ENCODE peak calls at places on chromosomes 7 and 10, in five cellular contexts. One of them, this sample, is unnamed.

GRCh38 chr7:42611961-42612360 is 299.9 kb downstream of the C7orf25 start:
- DNase-seq in H1: no peak
- DNase-seq in neuronal stem cell: no peak
- DNase-seq in trophoblast cell: no peak
- DNase-seq in H9: no peak
- DNase-seq in this sample: peak; percentile 15

GRCh38 chr10:24950439-24950838 is 2.0 kb downstream of the PRTFDC1 start:
- DNase-seq in trophoblast cell: no peak
- DNase-seq in neuronal stem cell: no peak
- DNase-seq in H9: no peak
- DNase-seq in H1: no peak
- DNase-seq in this sample: no peak

GRCh38 chr10:90799172-90799571 is 58.7 kb downstream of the HTR7 start:
- DNase-seq in trophoblast cell: no peak
- DNase-seq in H1: no peak
- DNase-seq in H9: no peak
- DNase-seq in neuronal stem cell: no peak
- DNase-seq in this sample: no peak

GRCh38 chr10:17077251-17077904 is 52.2 kb downstream of the CUBN start:
- DNase-seq in H9: no peak
- DNase-seq in H1: no peak
- DNase-seq in trophoblast cell: no peak
- DNase-seq in neuronal stem cell: no peak
- DNase-seq in this sample: no peak

GRCh38 chr7:90210925-90211324 is 615 bp upstream of the STEAP2 start:
- DNase-seq in trophoblast cell: no peak
- DNase-seq in H1: peak; percentile 52
- DNase-seq in H9: no peak
- DNase-seq in neuronal stem cell: no peak
- DNase-seq in this sample: no peak

GRCh38 chr10:69413221-69413865 is 3.4 kb downstream of the TACR2 start:
- DNase-seq in neuronal stem cell: peak; percentile 59
- DNase-seq in H9: peak; percentile 89
- DNase-seq in trophoblast cell: no peak
- DNase-seq in H1: peak; percentile 83
- DNase-seq in this sample: peak; percentile 81

GRCh38 chr7:261341-262250 is 28.4 kb upstream of the FOXL3 start:
- DNase-seq in H1: no peak
- DNase-seq in trophoblast cell: no peak
- DNase-seq in H9: no peak
- DNase-seq in neuronal stem cell: no peak
- DNase-seq in this sample: no peak

GRCh38 chr10:130854151-130854550 is 457.4 kb downstream of the TCERG1L start:
- DNase-seq in H9: no peak
- DNase-seq in neuronal stem cell: no peak
- DNase-seq in trophoblast cell: no peak
- DNase-seq in H1: no peak
- DNase-seq in this sample: peak; percentile 3

GRCh38 chr7:51279391-51280023 is 37.1 kb downstream of the COBL start:
- DNase-seq in neuronal stem cell: no peak
- DNase-seq in H9: no peak
- DNase-seq in H1: peak; percentile 10
- DNase-seq in trophoblast cell: peak; percentile 34
- DNase-seq in this sample: no peak

GRCh38 chr10:21363087-21363752 is 162.3 kb downstream of the SKIDA1 start:
- DNase-seq in H1: no peak
- DNase-seq in neuronal stem cell: no peak
- DNase-seq in trophoblast cell: no peak
- DNase-seq in H9: no peak
- DNase-seq in this sample: peak; percentile 10

GRCh38 chr10:124058346-124059003 is 34.9 kb downstream of the CHST15 start:
- DNase-seq in H1: no peak
- DNase-seq in trophoblast cell: no peak
- DNase-seq in neuronal stem cell: no peak
- DNase-seq in H9: no peak
- DNase-seq in this sample: no peak

GRCh38 chr7:158789842-158790241 is 39.5 kb downstream of the ESYT2 start:
- DNase-seq in neuronal stem cell: no peak
- DNase-seq in trophoblast cell: no peak
- DNase-seq in H9: peak; percentile 45
- DNase-seq in H1: peak; percentile 56
- DNase-seq in this sample: no peak
- H3K4me2 ChIP-seq in neuronal stem cell: no peak overlapping the region
- H3K4me2 ChIP-seq in trophoblast cell: no peak overlapping the region
- H3K4me2 ChIP-seq in H9: no peak overlapping the region
- H3K4me2 ChIP-seq in H1: no peak overlapping the region
- H3K4me2 ChIP-seq in this sample: no peak overlapping the region

GRCh38 chr7:101936223-101936611 is 118.8 kb downstream of the CUX1 start:
- DNase-seq in trophoblast cell: no peak
- DNase-seq in neuronal stem cell: no peak
- DNase-seq in H9: peak; percentile 73
- DNase-seq in H1: peak; percentile 69
- DNase-seq in this sample: no peak

GRCh38 chr7:101936612-101937231 is 119.3 kb downstream of the CUX1 start:
- DNase-seq in trophoblast cell: no peak
- DNase-seq in H1: peak; percentile 80
- DNase-seq in H9: peak; percentile 93
- DNase-seq in neuronal stem cell: no peak
- DNase-seq in this sample: peak; percentile 82

GRCh38 chr7:101934618-101935017 is 117.2 kb downstream of the CUX1 start:
- DNase-seq in trophoblast cell: no peak
- DNase-seq in H1: peak; percentile 54
- DNase-seq in neuronal stem cell: no peak
- DNase-seq in H9: no peak
- DNase-seq in this sample: no peak

GRCh38 chr7:101933685-101934084 is 116.3 kb downstream of the CUX1 start:
- DNase-seq in trophoblast cell: no peak
- DNase-seq in H1: no peak
- DNase-seq in H9: no peak
- DNase-seq in neuronal stem cell: no peak
- DNase-seq in this sample: no peak

DNA sequence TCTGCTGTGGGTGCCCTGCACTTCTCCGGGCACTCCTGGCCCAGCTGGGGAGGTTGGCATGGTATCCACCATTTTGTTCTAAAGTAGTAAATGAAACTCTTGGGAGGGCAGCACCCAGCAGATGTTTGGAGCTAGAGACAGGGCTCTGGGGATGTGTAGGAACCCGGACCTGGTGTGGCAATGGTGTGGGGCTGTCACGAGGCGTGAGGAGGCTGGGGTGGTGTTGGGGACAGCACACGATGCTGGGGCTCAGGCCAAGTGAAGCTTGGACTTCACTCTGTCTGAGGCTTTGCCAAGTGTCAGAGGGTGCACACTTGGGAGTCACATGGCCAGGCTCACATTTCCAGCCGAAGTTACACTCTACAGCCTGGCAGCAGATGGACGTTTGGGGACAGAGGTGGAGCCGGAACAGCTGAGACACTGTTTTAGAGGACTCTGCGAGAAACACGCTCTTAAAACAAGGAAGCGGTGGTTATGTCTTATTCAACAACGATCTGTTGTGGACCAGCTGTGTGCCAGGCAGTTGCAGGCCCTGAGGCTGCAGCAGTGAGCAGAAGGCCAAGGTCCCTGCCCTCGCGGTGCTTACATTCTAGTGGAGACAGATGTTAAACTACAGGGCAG is 118.2 kb downstream of the CUX1 start:
- DNase-seq in H1: peak; percentile 54
- DNase-seq in trophoblast cell: no peak
- DNase-seq in neuronal stem cell: no peak
- DNase-seq in H9: no peak
- DNase-seq in this sample: no peak
- H2AK5ac ChIP-seq in H1: peak overlapping the region; percentile 100
- H2AK5ac ChIP-seq in trophoblast cell: no peak overlapping the region
- H2AK5ac ChIP-seq in neuronal stem cell: peak overlapping the region; percentile 15
- H2AK5ac ChIP-seq in H9: peak overlapping the region; percentile 36
- H2AK5ac ChIP-seq in this sample: no peak overlapping the region

GRCh38 chr7:53350241-53350640 is 314.8 kb downstream of the POM121L12 start:
- DNase-seq in trophoblast cell: peak; percentile 32
- DNase-seq in neuronal stem cell: peak; percentile 36
- DNase-seq in H9: peak; percentile 79
- DNase-seq in H1: peak; percentile 90
- DNase-seq in this sample: peak; percentile 11
- H2BK12ac ChIP-seq in trophoblast cell: no peak overlapping the region
- H2BK12ac ChIP-seq in neuronal stem cell: no peak overlapping the region
- H2BK12ac ChIP-seq in H9: no peak overlapping the region
- H2BK12ac ChIP-seq in H1: no peak overlapping the region
- H2BK12ac ChIP-seq in this sample: no peak overlapping the region

GRCh38 chr7:116227678-116228239 is 17.4 kb downstream of the TES start:
- DNase-seq in neuronal stem cell: no peak
- DNase-seq in trophoblast cell: no peak
- DNase-seq in H9: no peak
- DNase-seq in H1: no peak
- DNase-seq in this sample: peak; percentile 28

GRCh38 chr7:116228241-116228640 is 17.9 kb downstream of the TES start:
- DNase-seq in neuronal stem cell: no peak
- DNase-seq in H9: no peak
- DNase-seq in H1: no peak
- DNase-seq in trophoblast cell: no peak
- DNase-seq in this sample: no peak

GRCh38 chr7:116231543-116232401 is 21.4 kb downstream of the TES start:
- DNase-seq in H9: no peak
- DNase-seq in neuronal stem cell: no peak
- DNase-seq in trophoblast cell: no peak
- DNase-seq in H1: no peak
- DNase-seq in this sample: peak; percentile 56

GRCh38 chr7:116230191-116231005 is 20.1 kb downstream of the TES start:
- DNase-seq in H9: no peak
- DNase-seq in trophoblast cell: no peak
- DNase-seq in H1: no peak
- DNase-seq in neuronal stem cell: no peak
- DNase-seq in this sample: peak; percentile 51

GRCh38 chr7:116229359-116229758 is 19.0 kb downstream of the TES start:
- DNase-seq in H9: no peak
- DNase-seq in neuronal stem cell: no peak
- DNase-seq in trophoblast cell: no peak
- DNase-seq in H1: no peak
- DNase-seq in this sample: no peak
- H3K4me2 ChIP-seq in H9: no peak overlapping the region
- H3K4me2 ChIP-seq in neuronal stem cell: no peak overlapping the region
- H3K4me2 ChIP-seq in trophoblast cell: no peak overlapping the region
- H3K4me2 ChIP-seq in H1: no peak overlapping the region
- H3K4me2 ChIP-seq in this sample: no peak overlapping the region

GRCh38 chr7:47600199-47601118 is 18.5 kb upstream of the TNS3 start:
- DNase-seq in H9: no peak
- DNase-seq in neuronal stem cell: no peak
- DNase-seq in H1: no peak
- DNase-seq in trophoblast cell: peak; percentile 29
- DNase-seq in this sample: peak; percentile 86
- H2AK5ac ChIP-seq in H9: no peak overlapping the region
- H2AK5ac ChIP-seq in neuronal stem cell: no peak overlapping the region
- H2AK5ac ChIP-seq in H1: no peak overlapping the region
- H2AK5ac ChIP-seq in trophoblast cell: peak overlapping the region; percentile 18
- H2AK5ac ChIP-seq in this sample: peak overlapping the region; percentile 47